ENCODE peak calls at places on chromosomes 2 and 18, in four cellular contexts. One of them, this sample, is unnamed.
A peak's percentile ranks its signal among the peaks of the same experiment; 100 is the strongest.

GRCh38 chr2:116435648-116436047 is 1378.8 kb upstream of the DDX18 start:
- DNase-seq in K562: no peak
- DNase-seq in GM12878: no peak
- DNase-seq in SK-N-SH: no peak
- DNase-seq in this sample: no peak

GRCh38 chr18:56067216-56067611 is 479.2 kb upstream of the TCF4 start:
- DNase-seq in K562: no peak
- DNase-seq in GM12878: no peak
- DNase-seq in SK-N-SH: peak; percentile 19
- DNase-seq in this sample: no peak

GRCh38 chr18:23453657-23454011 is 547 bp downstream of the RIOK3 start:
- DNase-seq in K562: no peak
- DNase-seq in GM12878: no peak
- DNase-seq in SK-N-SH: no peak
- DNase-seq in this sample: peak; percentile 23

GRCh38 chr2:128469875-128470274 is 151.2 kb upstream of the HS6ST1 start:
- DNase-seq in K562: no peak
- DNase-seq in GM12878: no peak
- DNase-seq in SK-N-SH: no peak
- DNase-seq in this sample: no peak

GRCh38 chr18:43819873-43820272 is 542.6 kb upstream of the SYT4 start:
- DNase-seq in K562: no peak
- DNase-seq in GM12878: no peak
- DNase-seq in SK-N-SH: no peak
- DNase-seq in this sample: no peak

GRCh38 chr2:28552045-28552823 is 56.4 kb downstream of the PLB1 start:
- DNase-seq in K562: no peak
- DNase-seq in GM12878: no peak
- DNase-seq in SK-N-SH: no peak
- DNase-seq in this sample: no peak

GRCh38 chr18:75124967-75125358 is 84.0 kb downstream of the PTGR3 start:
- DNase-seq in K562: no peak
- DNase-seq in GM12878: no peak
- DNase-seq in SK-N-SH: peak; percentile 84
- DNase-seq in this sample: no peak

GRCh38 chr2:202965810-202966454 is 48.7 kb upstream of the NBEAL1 start:
- DNase-seq in K562: peak; percentile 50
- DNase-seq in GM12878: peak; percentile 60
- DNase-seq in SK-N-SH: no peak
- DNase-seq in this sample: peak; percentile 17

GRCh38 chr2:181170256-181170655 is 189.9 kb downstream of the UBE2E3 start:
- DNase-seq in K562: no peak
- DNase-seq in GM12878: no peak
- DNase-seq in SK-N-SH: no peak
- DNase-seq in this sample: no peak

GRCh38 chr2:60963176-60963575 is 54.3 kb upstream of the PEX13 start:
- DNase-seq in K562: no peak
- DNase-seq in GM12878: no peak
- DNase-seq in SK-N-SH: no peak
- DNase-seq in this sample: no peak

GRCh38 chr2:38742797-38743559 is 8.2 kb downstream of the SRSF7 start:
- DNase-seq in K562: peak; percentile 19
- DNase-seq in GM12878: no peak
- DNase-seq in SK-N-SH: no peak
- DNase-seq in this sample: no peak

GRCh38 chr2:201572822-201573493 is 70.3 kb downstream of the TMEM237 start:
- DNase-seq in K562: no peak
- DNase-seq in GM12878: no peak
- DNase-seq in SK-N-SH: no peak
- DNase-seq in this sample: no peak

GRCh38 chr2:71603311-71603794 is 150.0 kb downstream of the DYSF start:
- DNase-seq in K562: no peak
- DNase-seq in GM12878: no peak
- DNase-seq in SK-N-SH: no peak
- DNase-seq in this sample: no peak

GRCh38 chr18:23207191-23207955 is 72.1 kb downstream of the CABLES1 start:
- DNase-seq in K562: peak; percentile 83
- DNase-seq in GM12878: no peak
- DNase-seq in SK-N-SH: no peak
- DNase-seq in this sample: peak; percentile 13

GRCh38 chr2:43158259-43158880 is 68.0 kb downstream of the ZFP36L2 start:
- DNase-seq in K562: no peak
- DNase-seq in GM12878: no peak
- DNase-seq in SK-N-SH: no peak
- DNase-seq in this sample: peak; percentile 74

GRCh38 chr2:60612028-60612427 is 58.6 kb upstream of the BCL11A start:
- DNase-seq in K562: no peak
- DNase-seq in GM12878: no peak
- DNase-seq in SK-N-SH: no peak
- DNase-seq in this sample: no peak

GRCh38 chr2:24123212-24124002 is at the start of the genes FAM228B and PFN4:
- DNase-seq in K562: peak; percentile 89
- DNase-seq in GM12878: peak; percentile 41
- DNase-seq in SK-N-SH: peak; percentile 96
- DNase-seq in this sample: peak; percentile 53

GRCh38 chr2:32427672-32428622 is 71.1 kb downstream of the BIRC6 start:
- DNase-seq in K562: no peak
- DNase-seq in GM12878: no peak
- DNase-seq in SK-N-SH: peak; percentile 29
- DNase-seq in this sample: no peak

GRCh38 chr2:10487144-10488104 is 39.3 kb upstream of the ODC1 start:
- DNase-seq in K562: no peak
- DNase-seq in GM12878: no peak
- DNase-seq in SK-N-SH: peak; percentile 17
- DNase-seq in this sample: peak; percentile 89

GRCh38 chr18:11541179-11541578 is 68.2 kb upstream of the SLC35G4 start:
- DNase-seq in K562: no peak
- DNase-seq in GM12878: no peak
- DNase-seq in SK-N-SH: no peak
- DNase-seq in this sample: no peak

GRCh38 chr18:58538604-58539386 is 90.1 kb downstream of the ALPK2 start:
- DNase-seq in K562: no peak
- DNase-seq in GM12878: no peak
- DNase-seq in SK-N-SH: no peak
- DNase-seq in this sample: peak; percentile 75

GRCh38 chr2:230777681-230778080 is 65.0 kb downstream of the CAB39 start:
- DNase-seq in K562: no peak
- DNase-seq in GM12878: no peak
- DNase-seq in SK-N-SH: no peak
- DNase-seq in this sample: no peak

GRCh38 chr2:207478572-207478971 is 51.2 kb upstream of the CREB1 start:
- DNase-seq in K562: no peak
- DNase-seq in GM12878: no peak
- DNase-seq in SK-N-SH: no peak
- DNase-seq in this sample: no peak

GRCh38 chr2:237451582-237452469 is 35.2 kb upstream of the MLPH start:
- DNase-seq in K562: no peak
- DNase-seq in GM12878: no peak
- DNase-seq in SK-N-SH: peak; percentile 87
- DNase-seq in this sample: no peak

GRCh38 chr2:60439219-60439974 is 114.1 kb downstream of the BCL11A start:
- DNase-seq in K562: peak; percentile 27
- DNase-seq in GM12878: peak; percentile 96
- DNase-seq in SK-N-SH: peak; percentile 42
- DNase-seq in this sample: no peak

GRCh38 chr18:71529708-71530303 is 1014.3 kb downstream of the CBLN2 start:
- DNase-seq in K562: no peak
- DNase-seq in GM12878: no peak
- DNase-seq in SK-N-SH: no peak
- DNase-seq in this sample: no peak

GRCh38 chr18:47754311-47755101 is 176.0 kb downstream of the SMAD2 start:
- DNase-seq in K562: peak; percentile 73
- DNase-seq in GM12878: no peak
- DNase-seq in SK-N-SH: peak; percentile 84
- DNase-seq in this sample: peak; percentile 23

GRCh38 chr2:201432038-201432437 is 19.2 kb downstream of the TRAK2 start:
- DNase-seq in K562: no peak
- DNase-seq in GM12878: no peak
- DNase-seq in SK-N-SH: no peak
- DNase-seq in this sample: peak; percentile 32

GRCh38 chr2:210496512-210496911 is 20.0 kb upstream of the LANCL1 start:
- DNase-seq in K562: no peak
- DNase-seq in GM12878: no peak
- DNase-seq in SK-N-SH: no peak
- DNase-seq in this sample: no peak

GRCh38 chr2:151297882-151298281 is 8.4 kb upstream of the NMI start:
- DNase-seq in K562: no peak
- DNase-seq in GM12878: peak; percentile 32
- DNase-seq in SK-N-SH: no peak
- DNase-seq in this sample: no peak

GRCh38 chr18:46469186-46469915 is 187.7 kb downstream of the LOXHD1 start:
- DNase-seq in K562: no peak
- DNase-seq in GM12878: no peak
- DNase-seq in SK-N-SH: peak; percentile 61
- DNase-seq in this sample: no peak

GRCh38 chr2:176068037-176068832 is 15.5 kb downstream of the EVX2 start:
- DNase-seq in K562: no peak
- DNase-seq in GM12878: no peak
- DNase-seq in SK-N-SH: no peak
- DNase-seq in this sample: no peak

GRCh38 chr18:46155652-46156051 is 51.5 kb downstream of the HAUS1 start:
- DNase-seq in K562: no peak
- DNase-seq in GM12878: no peak
- DNase-seq in SK-N-SH: no peak
- DNase-seq in this sample: no peak

GRCh38 chr2:109201465-109202420 is 72.7 kb downstream of the SH3RF3 start:
- DNase-seq in K562: no peak
- DNase-seq in GM12878: no peak
- DNase-seq in SK-N-SH: peak; percentile 69
- DNase-seq in this sample: no peak

GRCh38 chr2:109204412-109204811 is 75.4 kb downstream of the SH3RF3 start:
- DNase-seq in K562: no peak
- DNase-seq in GM12878: no peak
- DNase-seq in SK-N-SH: no peak
- DNase-seq in this sample: no peak

GRCh38 chr2:109202486-109202885 is 73.5 kb downstream of the SH3RF3 start:
- DNase-seq in K562: no peak
- DNase-seq in GM12878: no peak
- DNase-seq in SK-N-SH: no peak
- DNase-seq in this sample: no peak

GRCh38 chr2:109205447-109205846 is 76.4 kb downstream of the SH3RF3 start:
- DNase-seq in K562: no peak
- DNase-seq in GM12878: no peak
- DNase-seq in SK-N-SH: no peak
- DNase-seq in this sample: no peak

DNA sequence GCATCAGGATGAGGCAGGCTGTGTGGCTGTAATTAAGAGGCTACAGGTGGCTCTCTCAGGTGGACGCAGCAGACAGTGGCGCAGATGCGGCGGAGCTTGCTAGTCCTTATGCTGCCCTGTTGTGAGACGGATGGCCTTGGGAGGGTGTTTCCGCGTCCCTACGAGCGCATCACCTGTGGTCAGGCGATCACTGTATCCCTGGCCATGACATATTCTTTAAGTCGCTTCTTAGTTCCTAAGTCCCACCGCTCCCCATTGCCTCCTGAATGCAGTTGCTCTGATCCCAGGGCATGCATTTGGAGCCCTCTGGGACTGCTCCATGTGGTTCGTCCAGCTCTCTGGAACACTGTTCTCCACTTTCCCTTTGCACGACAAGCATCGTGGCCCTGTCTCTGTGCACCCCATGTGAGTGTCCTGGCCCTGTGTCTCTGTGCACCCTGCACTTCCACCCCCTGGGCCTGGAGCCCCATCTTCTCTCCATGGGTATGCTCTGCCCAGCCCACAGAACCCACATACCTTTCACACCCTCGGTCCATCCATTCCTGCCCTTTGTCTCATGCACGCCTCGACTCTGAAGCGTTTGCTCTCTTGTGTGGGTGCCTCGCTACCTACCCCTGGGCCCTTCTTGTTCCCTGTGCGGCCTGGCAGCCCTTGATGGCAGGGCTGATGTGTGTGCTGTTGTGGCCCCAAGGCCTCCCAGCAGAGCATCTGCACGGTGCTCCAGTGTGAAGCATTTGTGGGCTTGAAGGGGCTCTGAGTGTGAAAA is 74.4 kb downstream of the SH3RF3 start:
- DNase-seq in K562: no peak
- DNase-seq in GM12878: no peak
- DNase-seq in SK-N-SH: no peak
- DNase-seq in this sample: no peak
- TF ChIP-seq FOXM1 in K562: no peak
- TF ChIP-seq FOXM1 in GM12878: no peak
- TF ChIP-seq FOXM1 in SK-N-SH: no peak
- TF ChIP-seq FOXM1 in this sample: no peak

DNA sequence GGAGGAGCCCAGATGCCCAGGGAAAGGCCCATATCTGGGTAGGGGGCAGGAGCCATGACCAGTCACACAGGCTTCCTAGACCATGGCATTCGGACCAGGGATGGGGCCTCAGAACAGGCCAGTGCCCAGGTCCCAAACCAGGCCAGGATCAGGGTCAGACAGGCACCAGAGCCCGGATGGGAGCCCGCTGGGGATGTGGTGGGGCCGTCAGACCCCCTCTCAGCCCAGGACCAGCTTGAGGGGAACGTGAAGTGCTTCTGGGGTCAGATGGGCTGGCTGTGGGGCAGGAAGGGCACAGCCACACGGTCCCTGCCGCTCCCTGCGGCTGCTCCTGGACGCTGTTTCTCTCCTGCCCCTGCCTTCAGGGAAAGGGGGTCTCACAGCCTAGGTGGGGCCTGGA is 39.1 kb downstream of the SNED1 start:
- DNase-seq in K562: no peak
- DNase-seq in GM12878: no peak
- DNase-seq in SK-N-SH: no peak
- DNase-seq in this sample: no peak
- H3K4me2 ChIP-seq in K562: no peak overlapping the region
- H3K4me2 ChIP-seq in GM12878: peak overlapping the region; percentile 98
- H3K4me2 ChIP-seq in SK-N-SH: no peak overlapping the region
- H3K4me2 ChIP-seq in this sample: no peak overlapping the region

GRCh38 chr2:191066281-191067233 is 52.6 kb upstream of the STAT1 start:
- DNase-seq in K562: no peak
- DNase-seq in GM12878: no peak
- DNase-seq in SK-N-SH: no peak
- DNase-seq in this sample: no peak
- TF ChIP-seq FOXM1 in K562: no peak
- TF ChIP-seq FOXM1 in GM12878: no peak
- TF ChIP-seq FOXM1 in SK-N-SH: no peak
- TF ChIP-seq FOXM1 in this sample: no peak

DNA sequence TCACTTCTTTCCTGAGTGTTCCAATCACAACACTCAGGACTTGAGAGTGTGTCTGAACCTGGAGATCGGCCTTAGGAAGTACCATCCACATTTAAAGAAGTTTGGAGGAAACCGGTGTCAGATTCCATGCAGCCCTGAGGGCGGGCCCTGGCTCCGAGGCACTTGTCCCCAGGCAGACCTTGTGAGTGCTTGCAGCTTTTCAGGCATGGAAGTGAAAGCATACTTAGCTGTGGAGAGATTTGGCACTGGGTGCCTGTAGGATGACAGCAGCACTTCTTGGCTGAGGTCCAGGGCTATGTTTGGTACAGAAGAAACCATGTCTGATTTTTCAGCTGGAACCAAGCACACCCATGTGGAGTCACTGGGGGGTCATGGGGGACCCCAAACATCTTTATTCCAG is 230.8 kb downstream of the SEPTIN10 start:
- DNase-seq in K562: no peak
- DNase-seq in GM12878: no peak
- DNase-seq in SK-N-SH: peak; percentile 53
- DNase-seq in this sample: no peak
- H3K4me2 ChIP-seq in K562: no peak overlapping the region
- H3K4me2 ChIP-seq in GM12878: no peak overlapping the region
- H3K4me2 ChIP-seq in SK-N-SH: peak overlapping the region; percentile 43
- H3K4me2 ChIP-seq in this sample: no peak overlapping the region